ENCODE peak calls at places on chromosomes 6 and 20, in five cellular contexts. U is H9, X is MCF 10A, N is endodermal cell, H is nephron progenitor cell. Z is an unnamed sample.

GRCh38 chr6:124470803-124471202 is 491.4 kb upstream of the RNF217 start:
- DNase-seq in U (no peak), X (peak), N (no peak), H (no peak), Z (no peak)

GRCh38 chr6:170179925-170180324 is 111.0 kb downstream of the DLL1 start:
- DNase-seq in U (no peak), X (no peak), N (no peak), H (no peak), Z (no peak)

GRCh38 chr20:18907353-18907752 is 93.8 kb downstream of the SCP2D1 start:
- DNase-seq in U (no peak), X (no peak), N (no peak), H (no peak), Z (no peak)

GRCh38 chr20:59958626-59959025 is 403 bp downstream of the CDH26 start:
- DNase-seq in U (peak), X (no peak), N (peak), H (no peak), Z (no peak)

GRCh38 chr6:89944826-89945407 is 50.6 kb downstream of the GJA10 start:
- DNase-seq in U (no peak), X (peak), N (no peak), H (no peak), Z (no peak)

GRCh38 chr6:66403965-66404364 is 696.9 kb upstream of the EYS start:
- DNase-seq in U (no peak), X (no peak), N (no peak), H (no peak), Z (no peak)

GRCh38 chr6:79250107-79250514 is 15.6 kb upstream of the HMGN3 start:
- DNase-seq in U (no peak), X (peak), N (no peak), H (no peak), Z (no peak)

GRCh38 chr6:135195522-135195921 is 14.4 kb downstream of the MYB start:
- DNase-seq in U (no peak), X (no peak), N (no peak), H (no peak), Z (no peak)

GRCh38 chr6:108687921-108688320 is 127.2 kb downstream of the FOXO3 start:
- DNase-seq in U (no peak), X (peak), N (no peak), H (no peak), Z (no peak)

GRCh38 chr6:137191238-137191637 is 17.8 kb upstream of the IL22RA2 start:
- DNase-seq in U (no peak), X (no peak), N (no peak), H (no peak), Z (no peak)

GRCh38 chr6:14656676-14657075 is 539.1 kb downstream of the CD83 start:
- DNase-seq in U (no peak), X (no peak), N (no peak), H (no peak), Z (no peak)

GRCh38 chr20:22442318-22442717 is 142.1 kb downstream of the FOXA2 start:
- DNase-seq in U (no peak), X (no peak), N (no peak), H (no peak), Z (no peak)

GRCh38 chr20:22438346-22438745 is 146.0 kb downstream of the FOXA2 start:
- DNase-seq in U (no peak), X (no peak), N (no peak), H (no peak), Z (no peak)

GRCh38 chr20:22437354-22437753 is 147.0 kb downstream of the FOXA2 start:
- DNase-seq in U (no peak), X (no peak), N (no peak), H (no peak), Z (no peak)

GRCh38 chr20:22438926-22439325 is 145.4 kb downstream of the FOXA2 start:
- DNase-seq in U (no peak), X (peak), N (peak), H (no peak), Z (no peak)
- TF ChIP-seq CTCF in U (peak), X (no peak), N (peak), H (no peak), Z (no peak)

GRCh38 chr20:21303061-21303871 is at the start of gene XRN2:
- DNase-seq in U (peak), X (peak), N (peak), H (peak), Z (peak)
- TF ChIP-seq CTCF in U (no peak), X (no peak), N (no peak), H (no peak), Z (no peak)

GRCh38 chr6:110618591-110619267 is 142.3 kb upstream of the SLC22A16 start:
- DNase-seq in U (no peak), X (no peak), N (peak), H (no peak), Z (peak)
- TF ChIP-seq CTCF in U (peak), X (no peak), N (peak), H (no peak), Z (no peak)

DNA sequence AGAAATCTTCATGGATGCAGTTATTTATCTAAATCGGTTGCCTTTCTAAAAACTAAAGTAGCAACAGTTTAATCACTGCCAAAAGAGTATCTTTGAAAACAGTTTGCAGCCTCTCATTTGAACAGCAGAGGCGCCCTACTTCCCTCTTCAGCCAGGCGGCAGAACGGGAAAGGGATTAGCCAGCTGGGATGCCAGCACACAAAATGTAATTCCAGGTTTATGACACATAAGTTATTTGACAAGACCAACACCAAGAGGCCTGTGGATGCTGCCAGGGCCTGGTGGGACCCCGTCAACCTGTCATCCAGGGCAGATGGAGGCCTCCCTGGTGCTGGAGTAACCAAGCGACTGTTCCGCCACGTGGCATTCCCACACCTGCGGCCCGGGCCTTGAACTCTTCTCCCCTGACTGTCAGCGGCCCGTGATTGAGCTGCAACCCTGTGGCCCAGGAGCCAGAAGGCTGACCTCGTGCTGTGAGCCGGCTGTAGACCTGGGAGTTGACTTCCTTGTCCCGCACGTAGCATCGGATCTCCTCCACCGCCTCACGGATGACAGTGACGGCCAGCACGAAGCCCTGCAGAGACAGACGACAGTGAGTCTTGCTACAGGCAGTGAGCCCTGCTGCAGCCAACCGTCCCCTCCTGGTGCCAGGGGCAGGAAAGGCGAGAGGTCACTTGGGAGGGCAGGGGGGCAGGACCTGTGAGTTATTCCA is 55.5 kb downstream of the ATP9A start:
- DNase-seq in U (peak), X (peak), N (peak), H (peak), Z (peak)
- TF ChIP-seq CTCF in U (peak), X (no peak), N (peak), H (peak), Z (peak)

DNA sequence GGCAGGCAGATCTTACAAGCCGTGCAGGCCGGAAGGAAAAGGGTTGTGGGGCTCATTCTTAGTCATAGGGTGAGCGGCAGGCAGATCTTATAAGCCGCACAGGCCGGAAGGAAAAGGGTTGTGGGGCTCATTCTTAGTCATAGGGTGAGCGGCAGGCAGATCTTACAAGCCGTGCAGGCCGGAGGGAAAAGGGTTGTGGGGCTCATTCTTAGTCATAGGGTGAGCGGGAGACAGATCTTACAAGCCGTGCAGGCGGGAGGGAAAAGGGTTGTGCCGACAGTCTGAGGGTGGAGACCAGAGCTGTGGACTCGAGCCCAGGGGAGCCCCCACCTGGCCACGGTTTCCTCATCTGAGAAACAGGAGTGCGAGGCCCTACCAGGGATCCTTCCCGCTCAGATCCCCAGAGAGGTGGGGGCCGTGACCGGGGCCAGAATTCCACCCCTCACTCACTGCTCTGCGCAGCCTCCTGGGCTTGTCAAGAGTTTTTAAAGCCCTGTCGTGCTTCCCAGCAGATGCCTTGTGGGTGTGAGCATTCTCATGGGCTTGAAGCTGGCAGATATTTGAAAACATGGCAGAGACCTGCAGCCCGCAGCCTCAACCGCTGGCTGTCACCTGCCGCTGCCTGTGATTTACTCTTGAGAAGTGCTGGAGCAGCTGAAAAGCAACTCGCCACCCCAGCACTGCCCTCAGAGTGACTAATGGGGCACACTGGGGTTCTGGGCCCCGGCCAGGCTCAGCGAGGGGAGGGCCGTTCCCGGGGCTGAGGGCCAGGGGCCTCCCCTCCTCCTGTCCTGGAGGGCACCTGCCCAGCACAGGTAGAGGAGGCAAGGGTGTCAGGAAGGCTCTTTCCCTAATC is 31.9 kb downstream of the NTSR1 start:
- DNase-seq in U (no peak), X (peak), N (no peak), H (no peak), Z (peak)
- TF ChIP-seq CTCF in U (no peak), X (no peak), N (no peak), H (no peak), Z (no peak)

DNA sequence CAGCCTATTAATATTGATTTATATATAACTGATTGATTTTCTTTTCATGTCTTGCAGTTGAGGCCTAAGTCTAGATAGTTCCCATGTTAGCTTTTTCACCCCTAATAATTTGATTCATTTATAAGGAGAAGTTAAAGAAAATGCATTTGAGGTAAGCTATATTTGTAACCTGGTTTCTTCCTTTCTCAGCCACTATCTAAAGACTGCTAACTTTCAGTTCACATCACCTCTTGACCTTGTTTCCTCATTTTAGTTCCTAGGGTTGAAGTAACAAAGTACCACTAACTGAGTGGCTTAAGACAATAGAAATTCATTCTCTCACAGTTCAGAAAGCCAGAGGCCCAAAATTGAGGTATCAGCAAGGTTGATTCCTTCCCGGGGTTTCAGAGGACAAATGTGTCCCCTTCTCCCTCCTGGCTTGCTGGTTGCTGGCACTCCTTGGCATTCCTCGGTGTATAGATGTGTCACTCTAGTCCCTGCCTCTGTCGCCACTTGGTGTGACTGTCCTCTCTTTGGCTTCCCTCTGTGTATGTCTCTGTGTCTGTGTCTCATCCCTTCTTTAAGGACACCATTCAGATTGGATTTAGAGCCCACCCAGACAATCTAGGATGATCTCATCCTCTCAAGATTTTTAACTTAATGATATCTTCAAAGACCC is 55.9 kb upstream of the C20orf144 start:
- DNase-seq in U (no peak), X (no peak), N (no peak), H (no peak), Z (no peak)
- TF ChIP-seq CTCF in U (no peak), X (no peak), N (no peak), H (no peak), Z (no peak)

GRCh38 chr20:53695797-53696527 is 102.3 kb upstream of the ZNF217 start:
- DNase-seq in U (no peak), X (no peak), N (no peak), H (no peak), Z (no peak)
- TF ChIP-seq CTCF in U (no peak), X (no peak), N (no peak), H (no peak), Z (no peak)

GRCh38 chr6:100801036-100801435 is 80.1 kb downstream of the ASCC3 start:
- DNase-seq in U (no peak), X (no peak), N (no peak), H (no peak), Z (no peak)

GRCh38 chr6:100796049-100796823 is 84.9 kb downstream of the ASCC3 start:
- DNase-seq in U (no peak), X (no peak), N (no peak), H (no peak), Z (no peak)
- TF ChIP-seq CTCF in U (no peak), X (no peak), N (peak), H (no peak), Z (no peak)

GRCh38 chr20:58235010-58235409 is 6.6 kb upstream of the ANKRD60 start:
- DNase-seq in U (no peak), X (no peak), N (no peak), H (no peak), Z (no peak)

GRCh38 chr20:58236612-58237317 is 8.3 kb upstream of the ANKRD60 start:
- DNase-seq in U (peak), X (peak), N (peak), H (peak), Z (peak)

GRCh38 chr20:58233393-58233792 is 4.9 kb upstream of the ANKRD60 start:
- DNase-seq in U (no peak), X (no peak), N (no peak), H (no peak), Z (no peak)

GRCh38 chr20:58231678-58232077 is 3.2 kb upstream of the ANKRD60 start:
- DNase-seq in U (no peak), X (peak), N (no peak), H (no peak), Z (no peak)

DNA sequence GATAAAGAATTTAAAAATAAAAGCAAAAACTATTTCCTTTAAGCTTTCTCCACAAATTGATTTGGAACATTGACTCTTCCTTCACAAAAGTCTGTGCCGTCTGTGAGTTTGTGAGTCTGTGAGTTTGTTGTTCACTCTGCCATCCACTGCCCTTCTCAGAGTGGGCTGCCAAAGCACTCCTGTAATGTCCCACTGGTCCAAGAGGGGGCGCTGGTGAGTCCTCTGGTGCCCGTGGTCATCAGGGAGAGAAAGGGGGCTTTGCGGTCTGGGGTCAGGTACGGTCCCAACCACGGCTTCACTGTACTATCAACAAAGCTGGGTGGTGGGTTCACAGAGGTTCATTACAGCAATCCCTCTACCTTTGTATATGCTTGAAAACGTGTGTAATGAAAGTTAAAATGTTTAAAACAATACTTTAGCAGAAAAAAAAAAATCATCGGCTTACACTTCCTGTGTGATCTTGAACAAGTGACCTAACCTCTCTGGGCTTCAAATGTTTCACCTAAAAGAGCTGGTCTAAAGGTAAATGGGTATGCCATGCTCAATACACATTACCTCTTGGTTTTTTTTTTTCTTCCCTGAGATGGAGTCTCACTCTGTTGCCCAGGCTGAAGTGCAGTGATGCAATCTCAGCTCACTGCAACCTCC is 5.6 kb upstream of the ANKRD60 start:
- DNase-seq in U (peak), X (no peak), N (peak), H (peak), Z (peak)
- TF ChIP-seq CTCF in U (peak), X (peak), N (peak), H (peak), Z (peak)

Z was measured in Calu3.